ENCODE peak calls at places on chromosomes 1 and 21, in four cellular contexts. F, J, S and P are unnamed samples.

GRCh38 chr1:63943393-63943792 is 169.6 kb downstream of the ROR1 start:
- DNase-seq in S (no peak), F (no peak), J (no peak), P (no peak)

GRCh38 chr1:205074513-205074912 is 9.7 kb downstream of the TMEM81 start:
- DNase-seq in S (no peak), F (no peak), J (no peak), P (no peak)

GRCh38 chr21:36554411-36555157 is 74.7 kb upstream of the CLDN14 start:
- DNase-seq in S (no peak), F (no peak), J (no peak), P (no peak)

GRCh38 chr1:204972461-204972860 is 70.6 kb upstream of the CNTN2 start:
- DNase-seq in J (no peak), S (no peak), F (peak), P (no peak)

GRCh38 chr1:184945678-184946412 is 28.5 kb downstream of the NIBAN1 start:
- DNase-seq in J (no peak), F (peak), S (no peak), P (peak)

GRCh38 chr1:160588468-160588867 is 9.2 kb upstream of the CD84 start:
- DNase-seq in F (no peak), J (no peak), S (no peak), P (no peak)

GRCh38 chr1:193090865-193091264 is 14.3 kb downstream of the GLRX2 start:
- DNase-seq in S (no peak), F (no peak), J (no peak), P (no peak)

GRCh38 chr1:108107658-108108057 is 92.5 kb downstream of the SLC25A24 start:
- DNase-seq in J (no peak), F (peak), S (no peak), P (peak)

GRCh38 chr1:110620250-110620615 is 14.1 kb upstream of the KCNA2 start:
- DNase-seq in J (no peak), F (no peak), S (peak), P (no peak)

GRCh38 chr1:77756052-77756754 is 3.4 kb downstream of the USP33 start:
- DNase-seq in S (no peak), J (no peak), F (no peak), P (no peak)

GRCh38 chr1:234936631-234937389 is 191.8 kb downstream of the TOMM20 start:
- DNase-seq in S (no peak), J (no peak), F (no peak), P (peak)

GRCh38 chr1:77395051-77395450 is 113.2 kb downstream of the AK5 start:
- DNase-seq in J (no peak), F (no peak), S (no peak), P (no peak)

GRCh38 chr1:89609781-89610456 is 23.0 kb upstream of the LRRC8C start:
- DNase-seq in F (no peak), J (no peak), S (no peak), P (no peak)

GRCh38 chr1:95388041-95388440 is 154.0 kb downstream of the RWDD3 start:
- DNase-seq in S (no peak), J (no peak), F (no peak), P (no peak)

GRCh38 chr1:238558746-238559145 is 668.0 kb upstream of the ZP4 start:
- DNase-seq in S (no peak), J (no peak), F (no peak), P (no peak)

GRCh38 chr1:71081697-71082080 is 854 bp upstream of the ZRANB2 start:
- DNase-seq in J (no peak), F (no peak), S (no peak), P (peak)

GRCh38 chr1:32741417-32742131 is 39.0 kb upstream of the SYNC start:
- DNase-seq in S (peak), J (no peak), F (no peak), P (no peak)

GRCh38 chr1:231603598-231604275 is 22.9 kb upstream of the DISC1 start:
- DNase-seq in J (no peak), F (peak), S (peak), P (peak)

GRCh38 chr21:36698160-36699025 is 522 bp upstream of the SIM2 start:
- DNase-seq in F (no peak), S (no peak), J (no peak), P (no peak)

GRCh38 chr1:51253691-51254090 is 17.6 kb downstream of the RNF11 start:
- DNase-seq in F (peak), J (no peak), S (no peak), P (no peak)

GRCh38 chr1:232450626-232451025 is 179.3 kb downstream of the SIPA1L2 start:
- DNase-seq in F (no peak), S (no peak), J (no peak), P (no peak)

GRCh38 chr1:201268604-201269151 is 14.6 kb upstream of the PKP1 start:
- DNase-seq in F (peak), S (no peak), J (no peak), P (peak)

GRCh38 chr1:153348511-153349362 is at the start of gene PGLYRP4:
- DNase-seq in F (no peak), J (no peak), S (no peak), P (no peak)

GRCh38 chr1:219329606-219330005 is 155.9 kb downstream of the LYPLAL1 start:
- DNase-seq in F (peak), J (no peak), S (no peak), P (no peak)

GRCh38 chr21:29181799-29182470 is 51.5 kb downstream of the MAP3K7CL start:
- DNase-seq in J (no peak), F (peak), S (peak), P (peak)

GRCh38 chr1:208217774-208218173 is 26.4 kb downstream of the PLXNA2 start:
- DNase-seq in F (no peak), J (no peak), S (no peak), P (no peak)

GRCh38 chr1:207868769-207869721 is 41.9 kb downstream of the CD34 start:
- DNase-seq in J (peak), F (peak), S (peak), P (peak)

GRCh38 chr21:42061195-42061865 is 9.8 kb upstream of the UMODL1 start:
- DNase-seq in S (peak), F (no peak), J (peak), P (no peak)

GRCh38 chr21:37684577-37684976 is 231.7 kb downstream of the KCNJ6 start:
- DNase-seq in F (no peak), S (no peak), J (no peak), P (no peak)

GRCh38 chr1:51567653-51568052 is 48.6 kb upstream of the EPS15 start:
- DNase-seq in J (no peak), S (no peak), F (peak), P (peak)

GRCh38 chr1:156073740-156074139 is 8.5 kb downstream of the MEX3A start:
- DNase-seq in J (no peak), S (no peak), F (no peak), P (no peak)

GRCh38 chr1:24849653-24850295 is 80.3 kb downstream of the RUNX3 start:
- DNase-seq in F (peak), S (peak), J (no peak), P (peak)

GRCh38 chr1:112021263-112021662 is 31.8 kb upstream of the KCND3 start:
- DNase-seq in S (no peak), F (no peak), J (no peak), P (no peak)

GRCh38 chr1:114771992-114772391 is 8.5 kb downstream of the SIKE1 start:
- DNase-seq in S (no peak), J (no peak), F (no peak), P (no peak)

GRCh38 chr1:185850366-185850765 is 116.2 kb downstream of the HMCN1 start:
- DNase-seq in S (no peak), J (no peak), F (peak), P (no peak)

GRCh38 chr1:201982082-201982922 is at the start of gene RNPEP:
- DNase-seq in S (peak), F (peak), J (peak), P (peak)

GRCh38 chr1:109441105-109441504 is 14.9 kb upstream of the PSMA5 start:
- DNase-seq in S (no peak), F (peak), J (no peak), P (peak)

GRCh38 chr1:27526569-27527222 is 36.7 kb upstream of the WASF2 start:
- DNase-seq in S (no peak), J (no peak), F (no peak), P (no peak)
- H3K4me3 ChIP-seq in S (no peak), J (peak), F (no peak), P (peak)

GRCh38 chr1:4086921-4087320 is 186.8 kb upstream of the C1orf174 start:
- DNase-seq in F (no peak), J (no peak), S (no peak), P (no peak)
- TF ChIP-seq CTCF in F (no peak), J (no peak), S (no peak), P (no peak)

GRCh38 chr1:66341446-66342089 is 192.4 kb upstream of the SGIP1 start:
- DNase-seq in S (no peak), J (no peak), F (no peak), P (no peak)
- H3K4me3 ChIP-seq in S (no peak), J (no peak), F (no peak), P (no peak)

GRCh38 chr1:17440074-17440826 is 773 bp upstream of the RCC2 start:
- DNase-seq in S (no peak), J (no peak), F (no peak), P (no peak)

GRCh38 chr1:17438176-17438976 is 1.1 kb downstream of the RCC2 start:
- DNase-seq in F (peak), S (peak), J (peak), P (peak)

GRCh38 chr1:17440827-17441168 is 1.3 kb upstream of the RCC2 start:
- DNase-seq in F (no peak), S (no peak), J (no peak), P (no peak)

GRCh38 chr1:17438977-17439249 is 564 bp downstream of the RCC2 start:
- DNase-seq in S (no peak), J (no peak), F (no peak), P (no peak)

GRCh38 chr1:17439250-17440073 is at the start of gene RCC2:
- DNase-seq in J (peak), F (peak), S (peak), P (peak)
- TF ChIP-seq CTCF in J (no peak), F (no peak), S (no peak), P (no peak)

GRCh38 chr1:41515131-41515678 is 30.7 kb upstream of the EDN2 start:
- DNase-seq in S (peak), J (no peak), F (no peak), P (no peak)

GRCh38 chr1:41517039-41517438 is 32.6 kb upstream of the EDN2 start:
- DNase-seq in S (no peak), F (no peak), J (no peak), P (no peak)

GRCh38 chr1:41515778-41516167 is 31.3 kb upstream of the EDN2 start:
- DNase-seq in J (no peak), S (no peak), F (no peak), P (no peak)

GRCh38 chr1:41514381-41514780 is 29.9 kb upstream of the EDN2 start:
- DNase-seq in J (no peak), F (no peak), S (peak), P (no peak)

DNA sequence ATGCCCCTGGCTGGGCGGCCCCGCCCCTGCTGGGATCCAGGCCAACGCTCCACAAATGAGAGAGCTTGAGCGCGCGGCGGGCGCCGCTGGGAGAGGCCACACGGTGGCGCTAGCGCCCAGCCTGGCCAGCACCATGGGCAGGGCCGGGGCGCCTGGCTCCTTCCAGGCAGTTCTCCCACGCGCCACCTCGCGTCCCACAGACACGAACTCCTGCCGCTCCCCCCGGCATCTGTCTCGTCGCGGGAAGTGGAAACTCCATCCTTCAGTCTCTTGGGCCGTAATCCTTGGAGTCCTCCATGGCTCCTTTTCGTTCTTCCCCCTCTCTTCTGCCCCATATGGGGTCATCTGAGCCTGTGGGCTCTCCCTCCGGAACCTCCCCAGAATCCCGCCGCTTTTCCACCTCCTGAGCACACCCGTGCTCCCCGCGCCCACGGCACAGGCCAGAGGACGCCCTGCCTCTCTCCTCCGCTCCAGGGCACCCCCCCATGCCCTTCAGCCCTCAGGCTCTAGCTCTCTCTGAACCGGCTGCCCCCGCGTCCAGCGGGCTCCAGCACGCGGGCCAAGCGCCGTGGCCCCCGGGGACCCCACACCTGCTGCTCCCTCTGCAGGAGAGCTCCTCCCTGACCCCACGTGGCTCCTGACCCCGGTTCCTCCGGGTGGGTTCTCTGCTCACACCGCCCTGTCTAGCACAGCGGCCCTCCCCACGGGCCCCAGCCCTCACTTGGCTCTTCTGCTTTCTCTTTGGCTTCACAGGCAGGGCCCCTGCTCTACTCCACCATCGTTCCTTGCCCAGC is 31.9 kb upstream of the EDN2 start:
- DNase-seq in F (peak), J (peak), S (peak), P (peak)
- H3K4me3 ChIP-seq in F (peak), J (peak), S (peak), P (peak)

GRCh38 chr1:9942939-9943807 is at the start of the genes LZIC and NMNAT1:
- DNase-seq in S (peak), J (peak), F (peak), P (peak)
- TF ChIP-seq CTCF in S (no peak), J (peak), F (no peak), P (no peak)

DNA sequence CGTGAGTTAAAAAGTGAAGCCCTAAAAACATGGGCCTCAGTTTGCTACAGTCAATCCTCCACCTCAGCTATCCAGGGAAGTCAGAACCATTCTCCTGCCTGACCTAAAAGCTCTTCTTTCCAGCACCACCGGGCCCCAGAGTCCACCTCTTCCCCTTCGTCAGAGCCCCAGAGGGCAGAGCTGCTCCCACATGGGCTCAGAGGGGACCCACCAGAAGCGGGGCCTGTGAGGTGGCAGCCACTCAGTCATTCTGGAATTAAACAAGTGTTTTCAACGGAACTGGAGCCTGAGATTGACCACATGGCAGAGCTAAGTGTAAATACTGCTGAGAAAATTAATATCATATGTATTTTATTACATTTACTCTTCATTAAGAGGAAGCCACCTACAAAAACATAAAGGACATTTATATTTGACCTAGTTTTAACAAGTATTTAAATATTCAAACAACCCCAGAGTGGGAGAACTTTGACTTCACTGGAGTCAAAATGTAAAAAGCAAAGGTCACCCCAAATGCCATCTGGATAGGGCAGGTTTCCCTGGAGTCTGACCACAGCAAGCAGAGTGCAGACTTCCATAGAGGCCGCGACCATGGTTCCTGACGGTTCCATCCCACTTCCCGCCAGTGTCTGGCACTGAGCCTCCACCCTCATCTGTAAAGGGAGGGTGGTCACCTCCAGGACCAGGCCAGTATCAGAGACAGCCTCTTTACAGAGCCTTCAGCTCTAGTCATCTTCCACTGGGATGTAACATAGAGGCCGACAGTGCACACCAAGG is 1.8 kb downstream of the SUMO3 start:
- DNase-seq in J (no peak), F (no peak), S (no peak), P (no peak)
- H3K4me3 ChIP-seq in J (no peak), F (no peak), S (no peak), P (no peak)

DNA sequence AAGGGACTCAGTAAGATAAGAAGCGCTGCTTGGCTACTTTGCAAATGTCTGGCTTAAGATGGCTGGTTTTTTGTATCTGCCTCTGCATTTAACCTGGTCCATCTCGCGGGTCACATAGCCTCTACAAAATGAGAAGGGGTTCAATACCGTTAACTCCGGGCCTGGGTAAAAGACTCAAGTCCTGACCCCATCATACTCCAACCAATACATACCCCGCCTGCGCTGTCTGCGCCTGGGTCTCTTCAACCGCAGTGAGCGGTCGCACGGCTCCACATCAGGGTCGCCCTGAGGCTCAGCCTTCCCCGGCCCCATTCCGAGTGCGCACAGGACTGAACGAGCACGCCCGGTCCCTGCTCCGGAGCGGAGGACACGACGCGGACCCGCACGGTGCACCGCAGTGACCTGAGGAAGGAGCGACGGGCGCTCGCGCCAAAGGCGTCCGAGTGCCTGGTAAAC is 558 bp upstream of the PGD start:
- DNase-seq in J (no peak), F (peak), S (no peak), P (peak)
- TF ChIP-seq CTCF in J (no peak), F (no peak), S (no peak), P (no peak)